ENCODE peak calls at places on chromosomes 6 and 20, in ten cellular contexts. Q, K, V, Y, H, N, U, S, P and L are unnamed samples.

GRCh38 chr6:31190488-31190887 is 20.0 kb upstream of the POU5F1 start:
- DNase-seq in Q (no peak), K (no peak), V (no peak), Y (no peak), H (no peak), N (no peak), U (no peak), S (no peak), P (no peak), L (no peak)

GRCh38 chr6:170051229-170052172 is 239.4 kb downstream of the DLL1 start:
- DNase-seq in Q (peak; percentile 9), K (no peak), V (no peak), Y (no peak), H (no peak), N (no peak), U (no peak), S (no peak), P (peak; percentile 31), L (no peak)

GRCh38 chr20:1935696-1936366 is 40.6 kb downstream of the SIRPA start:
- DNase-seq in Q (peak; percentile 89), K (peak; percentile 67), V (no peak), Y (no peak), H (no peak), N (peak; percentile 32), U (peak; percentile 70), S (peak; percentile 68), P (no peak), L (no peak)

GRCh38 chr6:13709698-13710551 is 1.7 kb downstream of the RANBP9 start:
- DNase-seq in Q (no peak), K (no peak), V (no peak), Y (peak; percentile 47), H (no peak), N (peak; percentile 36), U (no peak), S (no peak), P (no peak), L (no peak)

GRCh38 chr6:44428682-44429081 is 41.2 kb downstream of the CDC5L start:
- DNase-seq in Q (no peak), K (no peak), V (no peak), Y (no peak), H (no peak), N (no peak), U (no peak), S (no peak), P (no peak), L (no peak)

GRCh38 chr6:17454316-17455005 is 61.1 kb downstream of the CAP2 start:
- DNase-seq in Q (no peak), K (no peak), V (no peak), Y (peak; percentile 75), H (no peak), N (no peak), U (no peak), S (no peak), P (no peak), L (no peak)

GRCh38 chr6:111173341-111173740 is 86.0 kb downstream of the SLC16A10 start:
- DNase-seq in Q (no peak), K (no peak), V (peak; percentile 65), Y (no peak), H (no peak), N (no peak), U (no peak), S (no peak), P (no peak), L (peak; percentile 55)

GRCh38 chr20:2451939-2452732 is 18.5 kb downstream of the SNRPB start:
- DNase-seq in Q (peak; percentile 63), K (peak; percentile 21), V (peak; percentile 85), Y (peak; percentile 30), H (peak; percentile 54), N (peak; percentile 86), U (peak; percentile 75), S (peak; percentile 23), P (peak; percentile 61), L (peak; percentile 96)

GRCh38 chr20:48886189-48886588 is 35.3 kb upstream of the ARFGEF2 start:
- DNase-seq in Q (no peak), K (no peak), V (no peak), Y (no peak), H (no peak), N (no peak), U (peak; percentile 16), S (no peak), P (no peak), L (peak; percentile 20)

GRCh38 chr20:37220255-37220654 is 40.9 kb upstream of the MROH8 start:
- DNase-seq in Q (no peak), K (no peak), V (no peak), Y (no peak), H (no peak), N (no peak), U (no peak), S (no peak), P (no peak), L (no peak)

GRCh38 chr20:6519556-6519955 is 247.9 kb upstream of the BMP2 start:
- DNase-seq in Q (no peak), K (no peak), V (no peak), Y (peak; percentile 90), H (no peak), N (no peak), U (no peak), S (no peak), P (no peak), L (no peak)

GRCh38 chr6:38973178-38974057 is 75.2 kb upstream of the GLP1R start:
- DNase-seq in Q (no peak), K (no peak), V (peak; percentile 57), Y (peak; percentile 53), H (peak; percentile 52), N (peak; percentile 75), U (peak; percentile 14), S (no peak), P (no peak), L (no peak)

GRCh38 chr6:168388641-168389633 is 52.0 kb upstream of the SMOC2 start:
- DNase-seq in Q (peak; percentile 66), K (no peak), V (no peak), Y (no peak), H (no peak), N (peak; percentile 48), U (no peak), S (no peak), P (no peak), L (peak; percentile 75)
- H3K27ac ChIP-seq in Q (no peak overlapping the region), K (no peak overlapping the region), V (no peak overlapping the region), Y (no peak overlapping the region), H (no peak overlapping the region), N (no peak overlapping the region), U (no peak overlapping the region), S (no peak overlapping the region), P (no peak overlapping the region), L (no peak overlapping the region)

GRCh38 chr6:145318952-145319351 is 416.4 kb downstream of the EPM2A start:
- DNase-seq in Q (no peak), K (no peak), V (no peak), Y (no peak), H (no peak), N (no peak), U (no peak), S (no peak), P (no peak), L (no peak)

GRCh38 chr6:145315982-145316600 is 419.2 kb downstream of the EPM2A start:
- DNase-seq in Q (no peak), K (no peak), V (peak; percentile 41), Y (no peak), H (no peak), N (no peak), U (no peak), S (no peak), P (no peak), L (peak; percentile 46)

GRCh38 chr6:145310116-145310515 is 425.2 kb downstream of the EPM2A start:
- DNase-seq in Q (no peak), K (no peak), V (no peak), Y (peak; percentile 40), H (no peak), N (no peak), U (no peak), S (no peak), P (no peak), L (no peak)

GRCh38 chr6:145313041-145313855 is 422.1 kb downstream of the EPM2A start:
- DNase-seq in Q (no peak), K (no peak), V (no peak), Y (no peak), H (no peak), N (no peak), U (no peak), S (no peak), P (no peak), L (no peak)
- H3K27ac ChIP-seq in Q (no peak overlapping the region), K (no peak overlapping the region), V (no peak overlapping the region), Y (no peak overlapping the region), H (no peak overlapping the region), N (no peak overlapping the region), U (no peak overlapping the region), S (no peak overlapping the region), P (no peak overlapping the region), L (no peak overlapping the region)

GRCh38 chr20:25310268-25310920 is 62.5 kb downstream of the PYGB start:
- DNase-seq in Q (peak; percentile 79), K (peak; percentile 29), V (peak; percentile 49), Y (peak; percentile 87), H (peak; percentile 92), N (peak; percentile 91), U (no peak), S (no peak), P (peak; percentile 76), L (no peak)

GRCh38 chr20:25308671-25309394 is 60.9 kb downstream of the PYGB start:
- DNase-seq in Q (peak; percentile 32), K (no peak), V (no peak), Y (peak; percentile 70), H (no peak), N (no peak), U (no peak), S (no peak), P (no peak), L (no peak)

GRCh38 chr20:25310921-25311728 is 63.2 kb downstream of the PYGB start:
- DNase-seq in Q (peak; percentile 32), K (no peak), V (no peak), Y (peak; percentile 93), H (no peak), N (no peak), U (no peak), S (no peak), P (peak; percentile 34), L (no peak)

GRCh38 chr20:25308083-25308491 is 60.2 kb downstream of the PYGB start:
- DNase-seq in Q (peak; percentile 24), K (no peak), V (no peak), Y (no peak), H (no peak), N (no peak), U (no peak), S (no peak), P (no peak), L (no peak)

GRCh38 chr20:25309395-25310267 is 61.7 kb downstream of the PYGB start:
- DNase-seq in Q (peak; percentile 66), K (no peak), V (no peak), Y (peak; percentile 69), H (peak; percentile 67), N (peak; percentile 83), U (no peak), S (no peak), P (peak; percentile 70), L (no peak)
- H3K27ac ChIP-seq in Q (peak overlapping the region; percentile 61), K (peak overlapping the region; percentile 74), V (no peak overlapping the region), Y (peak overlapping the region; percentile 95), H (peak overlapping the region; percentile 96), N (peak overlapping the region; percentile 98), U (no peak overlapping the region), S (peak overlapping the region; percentile 63), P (peak overlapping the region; percentile 44), L (peak overlapping the region; percentile 48)

DNA sequence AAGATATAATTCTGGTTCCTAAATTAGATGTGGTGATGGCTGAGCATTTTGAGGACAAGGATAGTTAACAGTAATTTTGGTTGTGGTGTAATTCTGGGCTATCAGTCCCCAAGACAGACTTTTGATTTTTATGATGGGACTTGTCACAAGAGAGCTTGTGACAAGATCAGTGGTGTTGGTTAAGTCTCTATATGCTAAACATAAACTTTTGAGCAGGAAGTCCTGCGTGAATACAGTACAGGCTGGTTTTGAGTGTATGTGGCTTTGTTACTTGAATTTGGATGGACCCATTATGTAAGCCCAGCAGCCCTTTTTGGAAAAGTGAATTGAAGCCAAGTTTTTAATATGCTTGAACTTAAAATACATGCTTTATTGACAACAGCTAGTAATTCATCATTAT is 38.9 kb downstream of the HECA start:
- DNase-seq in Q (no peak), K (no peak), V (no peak), Y (no peak), H (no peak), N (no peak), U (no peak), S (no peak), P (no peak), L (no peak)
- H3K27ac ChIP-seq in Q (no peak overlapping the region), K (no peak overlapping the region), V (no peak overlapping the region), Y (no peak overlapping the region), H (no peak overlapping the region), N (no peak overlapping the region), U (no peak overlapping the region), S (no peak overlapping the region), P (no peak overlapping the region), L (no peak overlapping the region)